ENCODE peak calls at places on chromosomes 1 and 21, in seven cellular contexts. Z, B, E, F, P, I and A are unnamed samples.

GRCh38 chr1:61071205-61071830 is 11.0 kb upstream of the NFIA start:
- DNase-seq in B (no peak), P (no peak), E (no peak), I (no peak), F (no peak), Z (no peak), A (no peak)

GRCh38 chr1:202871367-202871766 is 17.6 kb downstream of the RABIF start:
- DNase-seq in F (no peak), P (no peak), B (no peak), Z (no peak), E (no peak), I (no peak), A (no peak)

GRCh38 chr21:22356663-22357062 is 1358.5 kb downstream of the NCAM2 start:
- DNase-seq in P (no peak), E (no peak), F (no peak), B (no peak), I (no peak), Z (no peak), A (no peak)

GRCh38 chr1:187408217-187409004 is 579.7 kb downstream of the PLA2G4A start:
- DNase-seq in E (no peak), I (no peak), P (no peak), B (no peak), Z (no peak), F (peak), A (peak)

GRCh38 chr1:21651214-21652042 is 17.7 kb downstream of the RAP1GAP start:
- DNase-seq in F (peak), B (no peak), P (peak), I (no peak), Z (peak), E (peak), A (no peak)

GRCh38 chr1:31991202-31991601 is 22.5 kb upstream of the KHDRBS1 start:
- DNase-seq in F (no peak), E (no peak), Z (no peak), I (no peak), P (no peak), B (no peak), A (peak)

GRCh38 chr1:42730002-42730401 is 10.0 kb downstream of the CLDN19 start:
- DNase-seq in E (no peak), F (no peak), B (no peak), P (no peak), Z (no peak), I (no peak), A (no peak)

GRCh38 chr1:181984006-181984405 is 77.5 kb downstream of the ZNF648 start:
- DNase-seq in E (no peak), P (no peak), Z (no peak), B (no peak), F (no peak), I (no peak), A (no peak)

GRCh38 chr1:216518844-216519627 is 95.8 kb upstream of the USH2A start:
- DNase-seq in I (no peak), P (no peak), E (no peak), B (no peak), F (no peak), Z (no peak), A (no peak)

GRCh38 chr1:71834570-71835441 is 447.5 kb downstream of the NEGR1 start:
- DNase-seq in Z (peak), F (no peak), E (no peak), B (no peak), P (no peak), I (peak), A (peak)

GRCh38 chr1:36715797-36716196 is 233.1 kb upstream of the CSF3R start:
- DNase-seq in Z (no peak), B (no peak), E (no peak), F (no peak), I (no peak), P (no peak), A (no peak)

GRCh38 chr1:101111461-101111860 is 85.9 kb upstream of the DPH5 start:
- DNase-seq in P (no peak), E (no peak), F (no peak), Z (no peak), B (no peak), I (no peak), A (no peak)

GRCh38 chr1:82880506-82880905 is 1079.8 kb downstream of the ADGRL2 start:
- DNase-seq in Z (no peak), B (no peak), E (no peak), P (no peak), F (no peak), I (no peak), A (no peak)

GRCh38 chr1:10637833-10638558 is 158.4 kb downstream of the CASZ1 start:
- DNase-seq in I (no peak), F (peak), P (no peak), B (no peak), Z (no peak), E (no peak), A (no peak)

GRCh38 chr1:212465311-212465710 is 32.6 kb downstream of the NENF start:
- DNase-seq in P (no peak), B (no peak), E (no peak), I (no peak), F (no peak), Z (no peak), A (no peak)

GRCh38 chr1:1775364-1776226 is 2.7 kb downstream of the NADK start:
- DNase-seq in E (no peak), F (no peak), I (no peak), Z (no peak), P (no peak), B (no peak), A (no peak)

GRCh38 chr1:228210684-228211083 is 2.8 kb downstream of the OBSCN start:
- DNase-seq in Z (no peak), F (no peak), B (no peak), E (no peak), I (no peak), P (no peak), A (no peak)

GRCh38 chr1:44336668-44337067 is 18.4 kb downstream of the ERI3 start:
- DNase-seq in I (no peak), P (no peak), Z (no peak), E (no peak), F (no peak), B (no peak), A (no peak)

GRCh38 chr1:63701187-63701586 is 72.6 kb upstream of the ROR1 start:
- DNase-seq in E (no peak), P (no peak), I (no peak), B (no peak), F (no peak), Z (peak), A (no peak)

GRCh38 chr1:36572906-36573305 is 90.2 kb upstream of the CSF3R start:
- DNase-seq in B (no peak), I (no peak), P (no peak), Z (no peak), F (no peak), E (no peak), A (no peak)

GRCh38 chr1:52426391-52426790 is 22.0 kb downstream of the PRPF38A start:
- DNase-seq in E (peak), B (no peak), Z (no peak), I (no peak), P (no peak), F (peak), A (peak)

GRCh38 chr1:8740034-8740449 is 77.4 kb downstream of the RERE start:
- DNase-seq in I (no peak), E (peak), P (no peak), B (no peak), F (peak), Z (no peak), A (peak)

GRCh38 chr1:228034954-228035837 is 28.4 kb downstream of the WNT3A start:
- DNase-seq in B (no peak), F (no peak), Z (no peak), E (no peak), P (no peak), I (no peak), A (no peak)

GRCh38 chr1:221777434-221778072 is 35.7 kb upstream of the DUSP10 start:
- DNase-seq in Z (no peak), B (peak), I (no peak), E (no peak), P (no peak), F (no peak), A (no peak)

GRCh38 chr21:42974832-42975820 is 764 bp downstream of the PKNOX1 start:
- DNase-seq in Z (peak), B (peak), P (peak), E (peak), I (peak), F (peak), A (peak)

GRCh38 chr1:159957824-159958268 is 3.8 kb upstream of the SLAMF9 start:
- DNase-seq in B (no peak), F (no peak), P (no peak), Z (no peak), E (no peak), I (no peak), A (no peak)

GRCh38 chr1:77347646-77348045 is 65.8 kb downstream of the AK5 start:
- DNase-seq in B (no peak), F (peak), Z (no peak), I (no peak), P (no peak), E (peak), A (peak)

GRCh38 chr1:68346192-68346808 is 103.5 kb downstream of the RPE65 start:
- DNase-seq in P (no peak), F (peak), B (no peak), I (no peak), E (no peak), Z (peak), A (peak)

GRCh38 chr1:185289880-185290279 is 27.2 kb downstream of the IVNS1ABP start:
- DNase-seq in P (no peak), E (no peak), Z (no peak), F (no peak), B (no peak), I (no peak), A (no peak)

GRCh38 chr1:94693435-94693834 is 126.7 kb upstream of the SLC44A3 start:
- DNase-seq in I (no peak), B (no peak), Z (no peak), F (no peak), E (no peak), P (no peak), A (no peak)

GRCh38 chr1:22880174-22880601 is 92.5 kb downstream of the LACTBL1 start:
- DNase-seq in Z (no peak), F (peak), B (no peak), P (no peak), I (no peak), E (peak), A (peak)